ENCODE peak calls at places on chromosomes 11 and 22, in seven cellular contexts. W is colonic mucosa; O is kidney; F is CD8-positive, alpha-beta T cell; D is CD8-positive, alpha-beta memory T cell; Q is left ventricle myocardium inferior; Y is OCI-LY7. N is an unnamed sample. For H3K4me1, the result is how much of the 10 kb centered on the place peaks cover.

GRCh38 chr11:121800704-121801516 is 315.1 kb downstream of the BLID start:
- DNase-seq in W (no peak), O (no peak), F (no peak), D (no peak), Q (no peak), Y (no peak), N (no peak)

GRCh38 chr22:31800065-31800464 is 46.2 kb downstream of the DEPDC5 start:
- DNase-seq in W (no peak), O (no peak), F (no peak), D (no peak), Q (no peak), Y (no peak), N (no peak)

GRCh38 chr11:71962428-71963038 is 33.7 kb downstream of the RNF121 start:
- DNase-seq in W (no peak), O (no peak), F (no peak), D (no peak), Q (no peak), Y (peak), N (no peak)

GRCh38 chr22:37077802-37078448 is 26.4 kb downstream of the KCTD17 start:
- DNase-seq in W (peak), O (no peak), F (peak), D (peak), Q (peak), Y (peak), N (peak)

GRCh38 chr11:67290801-67291200 is 1.7 kb downstream of the ANKRD13D start:
- DNase-seq in W (no peak), O (peak), F (no peak), D (no peak), Q (peak), Y (no peak), N (peak)

GRCh38 chr11:13284776-13285588 is 7.4 kb downstream of the BMAL1 start:
- DNase-seq in W (no peak), O (no peak), F (no peak), D (no peak), Q (no peak), Y (no peak), N (no peak)

GRCh38 chr11:11931461-11932055 is 76.9 kb downstream of the DKK3 start:
- DNase-seq in W (no peak), O (no peak), F (no peak), D (no peak), Q (no peak), Y (peak), N (no peak)

GRCh38 chr11:93986716-93987115 is 34.4 kb upstream of the HEPHL1 start:
- DNase-seq in W (no peak), O (no peak), F (no peak), D (no peak), Q (no peak), Y (no peak), N (peak)

GRCh38 chr11:80462211-80462610 is 1021.4 kb upstream of the TENM4 start:
- DNase-seq in W (no peak), O (no peak), F (no peak), D (no peak), Q (no peak), Y (no peak), N (no peak)

GRCh38 chr11:64583296-64584262 is 7.4 kb upstream of the SLC22A12 start:
- DNase-seq in W (no peak), O (peak), F (no peak), D (no peak), Q (no peak), Y (no peak), N (peak)

GRCh38 chr22:35766654-35767580 is 49.2 kb downstream of the APOL5 start:
- DNase-seq in W (no peak), O (no peak), F (no peak), D (no peak), Q (no peak), Y (no peak), N (no peak)

GRCh38 chr11:128021304-128022006 is 565.9 kb downstream of the ETS1 start:
- DNase-seq in W (no peak), O (no peak), F (no peak), D (no peak), Q (no peak), Y (no peak), N (no peak)

GRCh38 chr22:31085493-31085824 is 4.3 kb downstream of the SMTN start:
- DNase-seq in W (peak), O (no peak), F (no peak), D (no peak), Q (peak), Y (no peak), N (no peak)

GRCh38 chr11:111378773-111379499 is at the start of gene POU2AF1:
- DNase-seq in W (no peak), O (peak), F (peak), D (peak), Q (peak), Y (peak), N (no peak)

GRCh38 chr11:45374632-45375031 is 88.5 kb upstream of the SYT13 start:
- DNase-seq in W (no peak), O (no peak), F (no peak), D (no peak), Q (no peak), Y (no peak), N (no peak)

GRCh38 chr22:35777335-35777975 is 59.8 kb downstream of the APOL5 start:
- DNase-seq in W (no peak), O (no peak), F (no peak), D (no peak), Q (no peak), Y (no peak), N (no peak)

GRCh38 chr11:134802598-134802997 is 390.6 kb upstream of the B3GAT1 start:
- DNase-seq in W (no peak), O (no peak), F (no peak), D (no peak), Q (no peak), Y (no peak), N (no peak)

GRCh38 chr11:94781822-94782221 is 13.7 kb downstream of the AMOTL1 start:
- DNase-seq in W (no peak), O (no peak), F (no peak), D (no peak), Q (no peak), Y (no peak), N (no peak)

GRCh38 chr22:48089601-48090331 is 1327.3 kb downstream of the TBC1D22A start:
- DNase-seq in W (peak), O (peak), F (no peak), D (no peak), Q (peak), Y (no peak), N (no peak)

DNA sequence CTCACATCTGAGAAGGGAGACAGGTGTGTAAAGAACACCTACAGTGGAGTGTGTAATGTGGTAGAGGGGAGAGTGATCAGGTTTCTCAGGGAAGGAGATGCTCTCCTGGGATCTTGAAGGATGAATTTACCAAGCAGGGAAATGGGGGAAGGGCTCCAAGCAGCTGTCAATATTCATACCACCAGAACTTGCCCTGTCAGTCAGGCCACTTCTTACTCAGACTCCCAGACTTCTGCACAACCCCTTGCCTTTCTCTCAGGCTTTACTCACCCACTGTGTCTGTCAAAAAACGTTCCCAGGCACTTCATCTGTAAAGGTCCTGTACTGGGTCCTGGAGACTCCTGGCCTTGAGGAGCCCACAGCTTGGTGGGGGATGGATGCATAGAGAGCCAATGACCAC is 14.0 kb upstream of the FCHSD2 start:
- DNase-seq in W (no peak), O (no peak), F (no peak), D (no peak), Q (no peak), Y (no peak), N (no peak)
- H3K4me1 ChIP-seq in W (under half), O (under half), F (half or more), D (under half), Q (half or more), Y (half or more), N (under half)

DNA sequence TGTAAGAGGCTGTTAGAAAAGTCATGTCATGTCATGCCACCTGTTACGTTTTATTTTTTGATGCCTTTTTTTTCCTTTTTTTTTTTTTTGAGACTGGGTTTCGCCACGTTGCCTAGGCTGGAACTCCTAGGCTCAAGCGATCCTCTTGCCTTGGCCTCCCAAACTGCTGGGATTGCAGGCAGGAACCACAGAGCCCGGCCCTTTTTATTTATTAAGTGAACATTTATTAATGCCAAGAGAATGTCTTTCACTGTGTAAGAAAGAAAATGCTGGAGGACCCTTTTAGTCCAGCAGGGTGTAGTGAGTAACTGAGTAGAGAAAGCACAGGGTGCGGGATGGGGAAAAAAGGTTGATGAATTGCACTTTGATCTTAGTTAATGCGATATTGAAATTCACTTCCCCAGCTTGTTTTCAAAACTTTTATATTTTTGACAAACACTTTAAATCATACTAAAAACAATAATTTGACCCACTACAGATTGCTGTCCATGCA is 2.3 kb upstream of the XBP1 start:
- DNase-seq in W (no peak), O (peak), F (no peak), D (no peak), Q (no peak), Y (peak), N (no peak)
- H3K4me3 ChIP-seq in W (no peak), O (peak), F (peak), D (peak), Q (peak), Y (no peak), N (no peak)

DNA sequence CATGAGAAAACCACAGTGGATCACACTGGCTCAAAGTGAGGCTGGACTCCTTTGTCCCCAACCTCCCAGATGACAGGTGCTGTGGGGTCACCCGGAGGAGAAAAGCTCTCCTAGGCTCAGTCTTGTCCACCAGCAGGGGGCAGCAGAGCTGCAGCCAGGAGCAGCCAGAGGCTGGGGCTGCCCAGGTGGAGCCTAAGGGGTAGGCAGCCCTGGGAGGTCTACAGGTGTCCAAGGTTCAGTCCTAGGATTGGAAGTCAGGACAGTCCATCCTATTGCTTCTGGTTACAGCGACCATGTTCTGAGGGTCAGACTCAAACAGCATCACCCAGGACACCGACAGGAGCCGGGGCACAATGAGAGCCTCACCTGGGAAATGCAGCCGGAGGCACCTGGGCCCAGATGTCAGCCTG is 77.6 kb upstream of the IGLL5 start:
- DNase-seq in W (no peak), O (peak), F (peak), D (peak), Q (peak), Y (peak), N (peak)
- H3K4me1 ChIP-seq in W (under half), O (under half), F (under half), D (under half), Q (under half), Y (under half), N (under half)

GRCh38 chr11:69496631-69497220 is 15.3 kb downstream of the LINC01488 start:
- DNase-seq in W (no peak), O (no peak), F (no peak), D (no peak), Q (peak), Y (no peak), N (no peak)
- H3K4me3 ChIP-seq in W (no peak), O (no peak), F (no peak), D (no peak), Q (peak), Y (no peak), N (no peak)

GRCh38 chr11:10323793-10324170 is 18.9 kb downstream of the ADM start:
- DNase-seq in W (no peak), O (no peak), F (no peak), D (no peak), Q (no peak), Y (no peak), N (no peak)
- H3K4me1 ChIP-seq in W (under half), O (under half), F (under half), D (under half), Q (half or more), Y (under half), N (half or more)

GRCh38 chr11:101127348-101127698 is 2.3 kb downstream of the PGR start:
- DNase-seq in W (no peak), O (peak), F (no peak), D (no peak), Q (peak), Y (no peak), N (peak)

GRCh38 chr11:101127699-101128570 is 1.7 kb downstream of the PGR start:
- DNase-seq in W (peak), O (peak), F (no peak), D (no peak), Q (peak), Y (no peak), N (peak)

GRCh38 chr11:101126551-101127347 is 2.9 kb downstream of the PGR start:
- DNase-seq in W (no peak), O (peak), F (no peak), D (no peak), Q (peak), Y (no peak), N (no peak)

GRCh38 chr11:101129203-101129943 is at the start of gene PGR:
- DNase-seq in W (peak), O (peak), F (no peak), D (no peak), Q (peak), Y (no peak), N (peak)

DNA sequence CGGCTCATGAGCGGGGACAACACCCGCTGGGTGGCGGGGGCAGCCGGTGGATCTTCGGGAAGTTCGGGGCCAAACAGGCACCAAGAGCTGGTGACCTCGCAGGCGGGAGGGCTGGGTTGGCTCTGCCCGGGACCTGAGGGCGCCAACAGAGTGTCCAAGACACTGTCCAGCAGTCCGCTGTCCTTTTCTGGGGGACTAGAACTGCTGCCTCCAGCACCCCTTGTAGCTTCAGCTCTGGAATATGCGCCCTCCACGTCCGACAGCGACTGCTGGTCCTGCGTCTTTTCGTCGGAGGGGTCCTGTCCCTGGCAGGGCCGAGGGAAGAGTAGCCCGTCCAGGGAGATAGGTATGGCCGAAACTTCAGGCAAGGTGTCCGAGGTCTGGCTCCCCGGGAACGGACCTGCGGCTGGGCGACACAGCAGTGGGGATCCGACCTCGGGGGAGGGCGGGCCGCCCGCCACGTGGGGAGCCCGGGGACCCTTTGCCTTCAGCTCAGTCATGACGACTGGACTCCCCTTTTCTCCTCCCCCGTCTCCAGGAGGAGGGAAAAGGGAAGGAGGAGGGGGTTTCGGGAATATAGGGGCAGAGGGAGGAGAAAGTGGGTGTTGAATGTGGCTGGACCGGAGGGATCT is 926 bp downstream of the PGR start:
- DNase-seq in W (no peak), O (peak), F (no peak), D (no peak), Q (no peak), Y (no peak), N (peak)
- H3K4me3 ChIP-seq in W (peak), O (peak), F (no peak), D (no peak), Q (peak), Y (no peak), N (peak)

DNA sequence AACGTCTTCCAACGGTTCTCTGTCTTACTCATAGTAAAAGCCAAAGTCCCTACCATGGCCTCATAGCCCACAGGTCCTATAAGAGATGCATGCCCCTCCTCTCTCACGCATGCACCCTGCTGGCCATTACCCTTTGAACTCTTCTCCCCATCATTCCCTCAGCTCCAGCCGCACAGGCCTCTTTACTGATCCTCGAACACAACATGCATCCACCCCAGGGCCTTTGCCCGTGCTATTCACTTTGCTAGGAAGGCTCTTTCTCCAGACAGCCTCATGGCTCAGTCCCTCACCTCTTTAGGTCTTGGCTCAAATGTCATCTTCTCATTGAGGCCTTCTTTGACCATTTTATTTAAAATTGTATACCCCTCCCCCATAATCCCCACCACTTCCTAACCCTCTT is 7.5 kb downstream of the AP1B1 start:
- DNase-seq in W (no peak), O (no peak), F (no peak), D (no peak), Q (no peak), Y (no peak), N (no peak)
- H3K4me1 ChIP-seq in W (under half), O (under half), F (under half), D (under half), Q (under half), Y (half or more), N (under half)